ENCODE peak calls at places on chromosomes 7 and 10, in four cellular contexts. B, K, L and V are unnamed samples.

GRCh38 chr10:109894516-109894915 is 28.8 kb downstream of the XPNPEP1 start:
- DNase-seq in L (peak; percentile 47), K (no peak), B (no peak), V (no peak)

GRCh38 chr7:156219307-156220077 is 407.2 kb upstream of the SHH start:
- DNase-seq in B (no peak), L (no peak), K (no peak), V (no peak)

GRCh38 chr7:57487957-57488356 is 38.0 kb downstream of the ZNF716 start:
- DNase-seq in K (no peak), B (no peak), L (no peak), V (no peak)

GRCh38 chr7:15723840-15724239 is 37.4 kb upstream of the MEOX2 start:
- DNase-seq in L (no peak), B (no peak), K (no peak), V (no peak)

GRCh38 chr7:51606601-51607154 is 290.1 kb upstream of the COBL start:
- DNase-seq in L (no peak), B (no peak), K (peak; percentile 37), V (no peak)

GRCh38 chr7:157570531-157571200 is 233.9 kb downstream of the DNAJB6 start:
- DNase-seq in K (no peak), L (no peak), B (no peak), V (no peak)

GRCh38 chr7:33072471-33072870 is 9.9 kb upstream of the NT5C3A start:
- DNase-seq in L (no peak), B (no peak), K (no peak), V (no peak)

GRCh38 chr7:90222811-90223725 is 11.5 kb downstream of the STEAP2 start:
- DNase-seq in B (no peak), L (peak; percentile 16), K (peak; percentile 32), V (no peak)

GRCh38 chr7:52463341-52463740 is 572.1 kb upstream of the POM121L12 start:
- DNase-seq in K (no peak), B (no peak), L (no peak), V (no peak)

GRCh38 chr10:36195364-36195763 is 553.3 kb upstream of the FZD8 start:
- DNase-seq in L (no peak), K (no peak), B (no peak), V (no peak)

GRCh38 chr10:4022473-4022872 is 237.5 kb upstream of the KLF6 start:
- DNase-seq in B (no peak), L (no peak), K (no peak), V (no peak)

GRCh38 chr7:133629696-133630095 is 376.8 kb downstream of the EXOC4 start:
- DNase-seq in K (no peak), L (no peak), B (no peak), V (no peak)

GRCh38 chr7:130650616-130651015 is 17.9 kb downstream of the COPG2 start:
- DNase-seq in B (no peak), L (no peak), K (no peak), V (no peak)

GRCh38 chr10:72379062-72379461 is 24.3 kb upstream of the DNAJB12 start:
- DNase-seq in K (peak; percentile 63), L (no peak), B (no peak), V (no peak)

GRCh38 chr10:110076559-110077318 is 69.0 kb downstream of the ADD3 start:
- DNase-seq in B (no peak), K (peak; percentile 37), L (no peak), V (no peak)

GRCh38 chr10:49109669-49110335 is 5.5 kb downstream of the VSTM4 start:
- DNase-seq in B (no peak), L (no peak), K (no peak), V (peak; percentile 51)

GRCh38 chr7:150685219-150686029 is at the start of gene GIMAP2:
- DNase-seq in B (peak; percentile 39), K (no peak), L (no peak), V (no peak)

GRCh38 chr10:58963723-58964124 is 212.7 kb upstream of the PHYHIPL start:
- DNase-seq in K (no peak), B (no peak), L (no peak), V (no peak)

GRCh38 chr7:158318511-158318913 is 269.1 kb downstream of the PTPRN2 start:
- DNase-seq in B (no peak), K (no peak), L (no peak), V (no peak)

GRCh38 chr10:21032587-21033319 is 135.6 kb upstream of the NEBL start:
- DNase-seq in L (no peak), B (no peak), K (no peak), V (no peak)

GRCh38 chr7:112411186-112411795 is 39.0 kb upstream of the IFRD1 start:
- DNase-seq in B (no peak), L (no peak), K (peak; percentile 59), V (peak; percentile 24)

GRCh38 chr10:102752934-102753664 is 9.4 kb downstream of the WBP1L start:
- DNase-seq in B (no peak), K (peak; percentile 44), L (no peak), V (no peak)

GRCh38 chr7:84200859-84201258 is 6.3 kb upstream of the SEMA3A start:
- DNase-seq in L (no peak), K (peak; percentile 58), B (no peak), V (no peak)

GRCh38 chr7:86914468-86915054 is 144.9 kb downstream of the ELAPOR2 start:
- DNase-seq in L (no peak), B (no peak), K (peak; percentile 40), V (peak; percentile 13)

GRCh38 chr7:122312789-122313188 is 8.2 kb upstream of the FEZF1 start:
- DNase-seq in B (no peak), L (no peak), K (no peak), V (no peak)

GRCh38 chr7:125098377-125098970 is 168.8 kb upstream of the POT1 start:
- DNase-seq in L (no peak), K (no peak), B (no peak), V (no peak)

GRCh38 chr7:134593530-134594392 is 44.9 kb downstream of the AKR1B15 start:
- DNase-seq in K (no peak), L (peak; percentile 77), B (no peak), V (no peak)

GRCh38 chr10:61397175-61397986 is 55.8 kb downstream of the TMEM26 start:
- DNase-seq in K (no peak), B (no peak), L (no peak), V (no peak)

GRCh38 chr10:78299861-78300453 is 266.3 kb downstream of the RPS24 start:
- DNase-seq in B (no peak), K (no peak), L (no peak), V (no peak)

GRCh38 chr10:1346201-1346600 is 290.0 kb downstream of the WDR37 start:
- DNase-seq in B (no peak), L (no peak), K (no peak), V (no peak)

GRCh38 chr7:82859106-82859850 is 303.4 kb downstream of the PCLO start:
- DNase-seq in B (no peak), L (no peak), K (no peak), V (no peak)

GRCh38 chr7:92645531-92646061 is 55.4 kb upstream of the FAM133B start:
- DNase-seq in L (no peak), B (no peak), K (peak; percentile 99), V (no peak)

GRCh38 chr7:150388709-150389531 is 9.8 kb downstream of the ZNF775 start:
- DNase-seq in K (peak; percentile 96), B (no peak), L (peak; percentile 88), V (no peak)

GRCh38 chr10:103748020-103748419 is 107.4 kb downstream of the SH3PXD2A start:
- DNase-seq in K (no peak), B (peak; percentile 41), L (no peak), V (no peak)